ENCODE peak calls at places on chromosomes 13 and 19, in four cellular contexts. Q is IMR-90, Z is head of caudate nucleus, R is psoas muscle. J is an unnamed sample.

GRCh38 chr13:35139591-35139990 is 197.5 kb downstream of the NBEA start:
- DNase-seq in Q (peak), Z (no peak), R (no peak), J (no peak)

GRCh38 chr19:47133021-47133471 is 2.4 kb downstream of the SAE1 start:
- DNase-seq in Q (no peak), Z (no peak), R (no peak), J (no peak)

GRCh38 chr13:80010846-80011245 is 330.1 kb downstream of the SPRY2 start:
- DNase-seq in Q (no peak), Z (peak), R (no peak), J (no peak)

GRCh38 chr19:27858981-27859581 is 1353.9 kb downstream of the UQCRFS1 start:
- DNase-seq in Q (no peak), Z (no peak), R (no peak), J (no peak)

GRCh38 chr19:13207237-13208130 is 57.3 kb downstream of the IER2 start:
- DNase-seq in Q (no peak), Z (no peak), R (peak), J (no peak)

GRCh38 chr19:3606690-3607289 is at the start of gene TBXA2R:
- DNase-seq in Q (peak), Z (peak), R (no peak), J (peak)

GRCh38 chr19:36973021-36973843 is 57.1 kb downstream of the ZNF568 start:
- DNase-seq in Q (peak), Z (peak), R (peak), J (peak)

GRCh38 chr19:48780684-48781391 is 25.5 kb downstream of the FGF21 start:
- DNase-seq in Q (peak), Z (no peak), R (peak), J (no peak)

GRCh38 chr13:29503041-29503837 is 92.2 kb downstream of the SLC7A1 start:
- DNase-seq in Q (peak), Z (no peak), R (peak), J (no peak)

GRCh38 chr19:7074705-7075282 is 5.3 kb downstream of the ZNF557 start:
- DNase-seq in Q (no peak), Z (no peak), R (no peak), J (no peak)

GRCh38 chr13:91647361-91647970 is 249.0 kb downstream of the GPC5 start:
- DNase-seq in Q (peak), Z (no peak), R (no peak), J (no peak)

GRCh38 chr13:113283904-113284303 is 13.1 kb upstream of the LAMP1 start:
- DNase-seq in Q (no peak), Z (no peak), R (no peak), J (no peak)

GRCh38 chr13:39961036-39961435 is 305.6 kb downstream of the COG6 start:
- DNase-seq in Q (no peak), Z (no peak), R (no peak), J (no peak)

GRCh38 chr13:36872621-36873020 is 47.4 kb downstream of the SMAD9 start:
- DNase-seq in Q (no peak), Z (peak), R (no peak), J (no peak)

GRCh38 chr19:1027953-1028902 is 1.8 kb downstream of the CNN2 start:
- DNase-seq in Q (peak), Z (no peak), R (peak), J (no peak)

GRCh38 chr13:114258589-114258988 is 22.8 kb upstream of the UPF3A start:
- DNase-seq in Q (no peak), Z (no peak), R (no peak), J (no peak)

GRCh38 chr19:18440421-18440877 is 2.5 kb upstream of the ISYNA1 start:
- DNase-seq in Q (no peak), Z (no peak), R (no peak), J (peak)

GRCh38 chr13:102212729-102213128 is 189.1 kb downstream of the FGF14 start:
- DNase-seq in Q (no peak), Z (no peak), R (no peak), J (no peak)

GRCh38 chr19:19211499-19212432 is at the start of gene NCAN:
- DNase-seq in Q (no peak), Z (peak), R (no peak), J (no peak)

GRCh38 chr13:26449063-26449848 is 108.2 kb upstream of the WASF3 start:
- DNase-seq in Q (peak), Z (no peak), R (no peak), J (no peak)

GRCh38 chr13:25018729-25019115 is 77.2 kb upstream of the PABPC3 start:
- DNase-seq in Q (no peak), Z (peak), R (no peak), J (no peak)

GRCh38 chr13:79485014-79485441 is 4.1 kb downstream of the NDFIP2 start:
- DNase-seq in Q (peak), Z (no peak), R (no peak), J (peak)

GRCh38 chr19:30313353-30313750 is 58.8 kb upstream of the ZNF536 start:
- DNase-seq in Q (no peak), Z (no peak), R (no peak), J (no peak)

GRCh38 chr19:42279902-42280760 is 11.1 kb downstream of the CIC start:
- DNase-seq in Q (peak), Z (peak), R (peak), J (peak)

GRCh38 chr19:55382013-55382412 is 2.1 kb downstream of the TMEM238 start:
- DNase-seq in Q (no peak), Z (no peak), R (no peak), J (no peak)

J was measured in GF-D8.